ENCODE peak calls at places on chromosome 11, in five cellular contexts. One of them, this sample, is unnamed.

GRCh38 chr11:75301131-75301530 is 50.3 kb downstream of the ARRB1 start:
- DNase-seq in A172: no peak
- DNase-seq in effector CD4-positive, alpha-beta T cell: no peak
- DNase-seq in CD8-positive, alpha-beta T cell: no peak
- DNase-seq in H54: no peak
- DNase-seq in this sample: no peak

GRCh38 chr11:17720796-17721171 is 1.4 kb downstream of the MYOD1 start:
- DNase-seq in effector CD4-positive, alpha-beta T cell: no peak
- DNase-seq in A172: no peak
- DNase-seq in H54: no peak
- DNase-seq in CD8-positive, alpha-beta T cell: no peak
- DNase-seq in this sample: no peak

GRCh38 chr11:76901144-76901543 is 40.4 kb downstream of the ACER3 start:
- DNase-seq in CD8-positive, alpha-beta T cell: no peak
- DNase-seq in A172: no peak
- DNase-seq in effector CD4-positive, alpha-beta T cell: no peak
- DNase-seq in H54: no peak
- DNase-seq in this sample: no peak

GRCh38 chr11:80855975-80856524 is 1415.2 kb upstream of the TENM4 start:
- DNase-seq in CD8-positive, alpha-beta T cell: no peak
- DNase-seq in effector CD4-positive, alpha-beta T cell: no peak
- DNase-seq in A172: peak
- DNase-seq in H54: no peak
- DNase-seq in this sample: peak

GRCh38 chr11:17505146-17505545 is 28.5 kb upstream of the ABCC8 start:
- DNase-seq in effector CD4-positive, alpha-beta T cell: no peak
- DNase-seq in A172: no peak
- DNase-seq in CD8-positive, alpha-beta T cell: no peak
- DNase-seq in H54: no peak
- DNase-seq in this sample: no peak

GRCh38 chr11:12143461-12144258 is 33.3 kb downstream of the MICAL2 start:
- DNase-seq in H54: no peak
- DNase-seq in effector CD4-positive, alpha-beta T cell: no peak
- DNase-seq in CD8-positive, alpha-beta T cell: no peak
- DNase-seq in A172: no peak
- DNase-seq in this sample: no peak

GRCh38 chr11:34181254-34181653 is 75.8 kb downstream of the NAT10 start:
- DNase-seq in CD8-positive, alpha-beta T cell: no peak
- DNase-seq in effector CD4-positive, alpha-beta T cell: no peak
- DNase-seq in A172: no peak
- DNase-seq in H54: no peak
- DNase-seq in this sample: no peak

GRCh38 chr11:118913411-118914125 is 12.2 kb downstream of the BCL9L start:
- DNase-seq in effector CD4-positive, alpha-beta T cell: no peak
- DNase-seq in A172: peak
- DNase-seq in H54: no peak
- DNase-seq in CD8-positive, alpha-beta T cell: peak
- DNase-seq in this sample: no peak

GRCh38 chr11:131609317-131609716 is 238.9 kb downstream of the NTM start:
- DNase-seq in H54: no peak
- DNase-seq in A172: peak
- DNase-seq in CD8-positive, alpha-beta T cell: no peak
- DNase-seq in effector CD4-positive, alpha-beta T cell: no peak
- DNase-seq in this sample: no peak

GRCh38 chr11:29328961-29329441 is 687.8 kb downstream of the KCNA4 start:
- DNase-seq in H54: no peak
- DNase-seq in effector CD4-positive, alpha-beta T cell: no peak
- DNase-seq in CD8-positive, alpha-beta T cell: no peak
- DNase-seq in A172: peak
- DNase-seq in this sample: peak

GRCh38 chr11:66478823-66479740 is 1.2 kb upstream of the DPP3 start:
- DNase-seq in A172: peak
- DNase-seq in H54: peak
- DNase-seq in CD8-positive, alpha-beta T cell: peak
- DNase-seq in effector CD4-positive, alpha-beta T cell: no peak
- DNase-seq in this sample: peak

GRCh38 chr11:29984544-29984943 is 32.3 kb downstream of the KCNA4 start:
- DNase-seq in H54: no peak
- DNase-seq in A172: no peak
- DNase-seq in effector CD4-positive, alpha-beta T cell: no peak
- DNase-seq in CD8-positive, alpha-beta T cell: no peak
- DNase-seq in this sample: no peak

GRCh38 chr11:76030286-76030685 is 176.0 kb downstream of the WNT11 start:
- DNase-seq in CD8-positive, alpha-beta T cell: no peak
- DNase-seq in H54: no peak
- DNase-seq in effector CD4-positive, alpha-beta T cell: no peak
- DNase-seq in A172: peak
- DNase-seq in this sample: peak

GRCh38 chr11:119897576-119897975 is 168.6 kb upstream of the NECTIN1 start:
- DNase-seq in CD8-positive, alpha-beta T cell: no peak
- DNase-seq in effector CD4-positive, alpha-beta T cell: no peak
- DNase-seq in A172: no peak
- DNase-seq in H54: no peak
- DNase-seq in this sample: no peak

GRCh38 chr11:112977620-112978212 is 16.5 kb downstream of the NCAM1 start:
- DNase-seq in H54: no peak
- DNase-seq in A172: peak
- DNase-seq in CD8-positive, alpha-beta T cell: no peak
- DNase-seq in effector CD4-positive, alpha-beta T cell: no peak
- DNase-seq in this sample: no peak

GRCh38 chr11:46294365-46295309 is 17.2 kb downstream of the CREB3L1 start:
- DNase-seq in A172: peak
- DNase-seq in CD8-positive, alpha-beta T cell: no peak
- DNase-seq in effector CD4-positive, alpha-beta T cell: no peak
- DNase-seq in H54: peak
- DNase-seq in this sample: no peak

GRCh38 chr11:24709928-24710565 is 213.2 kb downstream of the LUZP2 start:
- DNase-seq in H54: no peak
- DNase-seq in effector CD4-positive, alpha-beta T cell: no peak
- DNase-seq in A172: no peak
- DNase-seq in CD8-positive, alpha-beta T cell: no peak
- DNase-seq in this sample: no peak

GRCh38 chr11:61069427-61069826 is 32.9 kb upstream of the CD5 start:
- DNase-seq in CD8-positive, alpha-beta T cell: no peak
- DNase-seq in effector CD4-positive, alpha-beta T cell: no peak
- DNase-seq in H54: no peak
- DNase-seq in A172: no peak
- DNase-seq in this sample: no peak

GRCh38 chr11:2526808-2527381 is 82.1 kb downstream of the KCNQ1 start:
- DNase-seq in H54: no peak
- DNase-seq in effector CD4-positive, alpha-beta T cell: no peak
- DNase-seq in CD8-positive, alpha-beta T cell: no peak
- DNase-seq in A172: no peak
- DNase-seq in this sample: no peak

GRCh38 chr11:94926698-94927237 is 46.6 kb downstream of the CWC15 start:
- DNase-seq in H54: peak
- DNase-seq in A172: peak
- DNase-seq in CD8-positive, alpha-beta T cell: no peak
- DNase-seq in effector CD4-positive, alpha-beta T cell: no peak
- DNase-seq in this sample: no peak

GRCh38 chr11:128859563-128860441 is 7.3 kb downstream of the KCNJ1 start:
- DNase-seq in H54: no peak
- DNase-seq in effector CD4-positive, alpha-beta T cell: peak
- DNase-seq in CD8-positive, alpha-beta T cell: peak
- DNase-seq in A172: no peak
- DNase-seq in this sample: no peak

GRCh38 chr11:131867457-131868257 is 497.2 kb downstream of the NTM start:
- DNase-seq in CD8-positive, alpha-beta T cell: no peak
- DNase-seq in H54: peak
- DNase-seq in A172: peak
- DNase-seq in effector CD4-positive, alpha-beta T cell: no peak
- DNase-seq in this sample: no peak

GRCh38 chr11:120708511-120709183 is 197.1 kb downstream of the GRIK4 start:
- DNase-seq in H54: no peak
- DNase-seq in CD8-positive, alpha-beta T cell: no peak
- DNase-seq in effector CD4-positive, alpha-beta T cell: no peak
- DNase-seq in A172: no peak
- DNase-seq in this sample: no peak

GRCh38 chr11:34791725-34792124 is 124.5 kb downstream of the APIP start:
- DNase-seq in A172: no peak
- DNase-seq in CD8-positive, alpha-beta T cell: no peak
- DNase-seq in effector CD4-positive, alpha-beta T cell: no peak
- DNase-seq in H54: no peak
- DNase-seq in this sample: no peak

GRCh38 chr11:2787816-2788750 is 88.3 kb upstream of the KCNQ1OT1 start:
- DNase-seq in H54: no peak
- DNase-seq in effector CD4-positive, alpha-beta T cell: peak
- DNase-seq in CD8-positive, alpha-beta T cell: no peak
- DNase-seq in A172: no peak
- DNase-seq in this sample: no peak

GRCh38 chr11:62667460-62667859 is 2.3 kb downstream of the CSKMT start:
- DNase-seq in CD8-positive, alpha-beta T cell: no peak
- DNase-seq in H54: no peak
- DNase-seq in A172: no peak
- DNase-seq in effector CD4-positive, alpha-beta T cell: no peak
- DNase-seq in this sample: no peak

GRCh38 chr11:102666331-102666957 is 39.1 kb downstream of the MMP27 start:
- DNase-seq in effector CD4-positive, alpha-beta T cell: no peak
- DNase-seq in A172: peak
- DNase-seq in H54: no peak
- DNase-seq in CD8-positive, alpha-beta T cell: no peak
- DNase-seq in this sample: peak

GRCh38 chr11:10379871-10380568 is 75.0 kb upstream of the AMPD3 start:
- DNase-seq in H54: no peak
- DNase-seq in effector CD4-positive, alpha-beta T cell: no peak
- DNase-seq in CD8-positive, alpha-beta T cell: no peak
- DNase-seq in A172: no peak
- DNase-seq in this sample: no peak

GRCh38 chr11:12698049-12698448 is 23.8 kb downstream of the TEAD1 start:
- DNase-seq in CD8-positive, alpha-beta T cell: no peak
- DNase-seq in effector CD4-positive, alpha-beta T cell: no peak
- DNase-seq in H54: no peak
- DNase-seq in A172: no peak
- DNase-seq in this sample: no peak

GRCh38 chr11:117610045-117610444 is 187.0 kb downstream of the DSCAML1 start:
- DNase-seq in effector CD4-positive, alpha-beta T cell: no peak
- DNase-seq in A172: peak
- DNase-seq in H54: peak
- DNase-seq in CD8-positive, alpha-beta T cell: no peak
- DNase-seq in this sample: peak

GRCh38 chr11:108718466-108718865 is 53.6 kb downstream of the DDX10 start:
- DNase-seq in CD8-positive, alpha-beta T cell: no peak
- DNase-seq in effector CD4-positive, alpha-beta T cell: no peak
- DNase-seq in A172: no peak
- DNase-seq in H54: no peak
- DNase-seq in this sample: no peak

GRCh38 chr11:1749787-1750351 is 526 bp downstream of the IFITM10 start:
- DNase-seq in A172: peak
- DNase-seq in H54: peak
- DNase-seq in CD8-positive, alpha-beta T cell: no peak
- DNase-seq in effector CD4-positive, alpha-beta T cell: no peak
- DNase-seq in this sample: peak

GRCh38 chr11:95659088-95659487 is 130.5 kb downstream of the FAM76B start:
- DNase-seq in CD8-positive, alpha-beta T cell: no peak
- DNase-seq in H54: no peak
- DNase-seq in effector CD4-positive, alpha-beta T cell: no peak
- DNase-seq in A172: no peak
- DNase-seq in this sample: no peak

GRCh38 chr11:6505577-6506240 is 8.6 kb downstream of the DNHD1 start:
- DNase-seq in A172: peak
- DNase-seq in H54: no peak
- DNase-seq in CD8-positive, alpha-beta T cell: no peak
- DNase-seq in effector CD4-positive, alpha-beta T cell: no peak
- DNase-seq in this sample: peak

GRCh38 chr11:8934735-8935478 is 2.2 kb upstream of the C11orf16 start:
- DNase-seq in A172: peak
- DNase-seq in CD8-positive, alpha-beta T cell: no peak
- DNase-seq in H54: peak
- DNase-seq in effector CD4-positive, alpha-beta T cell: no peak
- DNase-seq in this sample: no peak

GRCh38 chr11:57493507-57494503 is 21.7 kb downstream of the SLC43A1 start:
- DNase-seq in effector CD4-positive, alpha-beta T cell: peak
- DNase-seq in H54: no peak
- DNase-seq in A172: no peak
- DNase-seq in CD8-positive, alpha-beta T cell: peak
- DNase-seq in this sample: peak

GRCh38 chr11:46916669-46917108 is 1.7 kb downstream of the LRP4 start:
- DNase-seq in effector CD4-positive, alpha-beta T cell: no peak
- DNase-seq in CD8-positive, alpha-beta T cell: no peak
- DNase-seq in H54: peak
- DNase-seq in A172: peak
- DNase-seq in this sample: peak

This sample was measured in Caki2.